ENCODE peak calls at places on chromosomes 7 and 10, in seven cellular contexts. N is RWPE2, S is neural crest cell, B is amniotic epithelial cell, O is NCI-H774, U is ureter, L is HFF-Myc. K is an unnamed sample.

GRCh38 chr10:61271127-61271780 is 181.9 kb downstream of the TMEM26 start:
- DNase-seq in N (no peak), S (no peak), B (peak), O (no peak), U (no peak), L (peak), K (peak)

GRCh38 chr10:87734987-87735827 is 75.5 kb downstream of the PAPSS2 start:
- DNase-seq in N (no peak), S (peak), B (peak), O (no peak), U (no peak), L (no peak), K (peak)

GRCh38 chr7:99794585-99795502 is 10.9 kb upstream of the CYP3A4 start:
- DNase-seq in N (no peak), S (no peak), B (peak), O (no peak), U (no peak), L (peak), K (no peak)

GRCh38 chr7:128402346-128402745 is 7.4 kb downstream of the IMPDH1 start:
- DNase-seq in N (no peak), S (no peak), B (no peak), O (no peak), U (no peak), L (no peak), K (no peak)

GRCh38 chr7:71303566-71303965 is 171.6 kb downstream of the GALNT17 start:
- DNase-seq in N (no peak), S (no peak), B (no peak), O (no peak), U (no peak), L (no peak), K (peak)

GRCh38 chr7:16034353-16034752 is 347.9 kb upstream of the MEOX2 start:
- DNase-seq in N (no peak), S (no peak), B (peak), O (no peak), U (no peak), L (peak), K (peak)

GRCh38 chr7:128459394-128459878 is 3.8 kb downstream of the HILPDA start:
- DNase-seq in N (no peak), S (peak), B (peak), O (peak), U (peak), L (peak), K (peak)

GRCh38 chr7:24692592-24692991 is 64.7 kb downstream of the GSDME start:
- DNase-seq in N (no peak), S (no peak), B (no peak), O (no peak), U (no peak), L (no peak), K (no peak)

GRCh38 chr10:49353895-49354566 is 41.9 kb downstream of the DRGX start:
- DNase-seq in N (no peak), S (no peak), B (no peak), O (no peak), U (no peak), L (no peak), K (no peak)

GRCh38 chr7:106022193-106022821 is 59.2 kb downstream of the CDHR3 start:
- DNase-seq in N (no peak), S (no peak), B (no peak), O (no peak), U (no peak), L (no peak), K (peak)

GRCh38 chr7:30618961-30619360 is 24.3 kb downstream of the GARS1 start:
- DNase-seq in N (no peak), S (no peak), B (no peak), O (no peak), U (no peak), L (no peak), K (no peak)

GRCh38 chr10:78464118-78464855 is 430.6 kb downstream of the RPS24 start:
- DNase-seq in N (no peak), S (no peak), B (no peak), O (no peak), U (peak), L (no peak), K (no peak)

GRCh38 chr7:90178592-90179279 is 24.5 kb downstream of the STEAP1 start:
- DNase-seq in N (no peak), S (no peak), B (peak), O (no peak), U (no peak), L (peak), K (peak)

GRCh38 chr7:75688200-75689136 is 50.3 kb downstream of the HIP1 start:
- DNase-seq in N (no peak), S (no peak), B (no peak), O (no peak), U (no peak), L (no peak), K (no peak)

GRCh38 chr10:84342584-84342983 is 14.2 kb downstream of the CCSER2 start:
- DNase-seq in N (no peak), S (no peak), B (no peak), O (no peak), U (no peak), L (no peak), K (no peak)

GRCh38 chr7:41624818-41625217 is 78.1 kb downstream of the INHBA start:
- DNase-seq in N (no peak), S (no peak), B (peak), O (no peak), U (no peak), L (peak), K (no peak)

K was measured in astrocyte.